ENCODE peak calls at places on chromosome 1, in nine cellular contexts. One of them, this sample, is unnamed.

GRCh38 chr1:44707112-44707881 is 23.7 kb downstream of the RNU5D-1 start:
- DNase-seq in psoas muscle: no peak
- DNase-seq in RWPE1: peak; percentile 95
- DNase-seq in Calu3: no peak
- DNase-seq in foreskin fibroblast: peak; percentile 95
- DNase-seq in WTC11: no peak
- DNase-seq in tibial nerve: no peak
- DNase-seq in fibroblast of the aortic adventitia: peak; percentile 91
- DNase-seq in omental fat pad: no peak
- DNase-seq in this sample: no peak

GRCh38 chr1:65289449-65289848 is 19.9 kb upstream of the DNAJC6 start:
- DNase-seq in psoas muscle: no peak
- DNase-seq in RWPE1: no peak
- DNase-seq in Calu3: no peak
- DNase-seq in foreskin fibroblast: no peak
- DNase-seq in WTC11: no peak
- DNase-seq in tibial nerve: no peak
- DNase-seq in fibroblast of the aortic adventitia: no peak
- DNase-seq in omental fat pad: no peak
- DNase-seq in this sample: no peak

GRCh38 chr1:36924282-36924791 is 110.0 kb downstream of the GRIK3 start:
- DNase-seq in psoas muscle: peak; percentile 27
- DNase-seq in RWPE1: peak; percentile 63
- DNase-seq in Calu3: peak; percentile 52
- DNase-seq in foreskin fibroblast: peak; percentile 44
- DNase-seq in WTC11: peak; percentile 90
- DNase-seq in tibial nerve: peak; percentile 22
- DNase-seq in fibroblast of the aortic adventitia: peak; percentile 19
- DNase-seq in omental fat pad: no peak
- DNase-seq in this sample: peak; percentile 80

GRCh38 chr1:91732291-91732953 is 153.5 kb downstream of the TGFBR3 start:
- DNase-seq in psoas muscle: no peak
- DNase-seq in RWPE1: peak; percentile 67
- DNase-seq in Calu3: peak; percentile 79
- DNase-seq in foreskin fibroblast: peak; percentile 91
- DNase-seq in WTC11: no peak
- DNase-seq in tibial nerve: no peak
- DNase-seq in fibroblast of the aortic adventitia: peak; percentile 63
- DNase-seq in omental fat pad: no peak
- DNase-seq in this sample: no peak

GRCh38 chr1:9100471-9101043 is 28.3 kb downstream of the GPR157 start:
- DNase-seq in psoas muscle: no peak
- DNase-seq in RWPE1: no peak
- DNase-seq in Calu3: no peak
- DNase-seq in foreskin fibroblast: peak; percentile 38
- DNase-seq in WTC11: no peak
- DNase-seq in tibial nerve: no peak
- DNase-seq in fibroblast of the aortic adventitia: peak; percentile 50
- DNase-seq in omental fat pad: no peak
- DNase-seq in this sample: no peak

GRCh38 chr1:203188686-203189232 is 2.3 kb upstream of the CHI3L1 start:
- DNase-seq in psoas muscle: no peak
- DNase-seq in RWPE1: no peak
- DNase-seq in Calu3: no peak
- DNase-seq in foreskin fibroblast: no peak
- DNase-seq in WTC11: no peak
- DNase-seq in tibial nerve: no peak
- DNase-seq in fibroblast of the aortic adventitia: no peak
- DNase-seq in omental fat pad: no peak
- DNase-seq in this sample: no peak

GRCh38 chr1:229990326-229990725 is 76.7 kb upstream of the GALNT2 start:
- DNase-seq in psoas muscle: no peak
- DNase-seq in RWPE1: no peak
- DNase-seq in Calu3: no peak
- DNase-seq in foreskin fibroblast: no peak
- DNase-seq in WTC11: no peak
- DNase-seq in tibial nerve: no peak
- DNase-seq in fibroblast of the aortic adventitia: no peak
- DNase-seq in omental fat pad: no peak
- DNase-seq in this sample: no peak

GRCh38 chr1:43653339-43653738 is 3.4 kb downstream of the KDM4A start:
- DNase-seq in psoas muscle: no peak
- DNase-seq in RWPE1: no peak
- DNase-seq in Calu3: peak; percentile 25
- DNase-seq in foreskin fibroblast: peak; percentile 54
- DNase-seq in WTC11: peak; percentile 62
- DNase-seq in tibial nerve: no peak
- DNase-seq in fibroblast of the aortic adventitia: peak; percentile 43
- DNase-seq in omental fat pad: no peak
- DNase-seq in this sample: no peak

GRCh38 chr1:76038306-76039004 is 36.1 kb upstream of the ST6GALNAC3 start:
- DNase-seq in psoas muscle: no peak
- DNase-seq in RWPE1: no peak
- DNase-seq in Calu3: no peak
- DNase-seq in foreskin fibroblast: peak; percentile 4
- DNase-seq in WTC11: no peak
- DNase-seq in tibial nerve: no peak
- DNase-seq in fibroblast of the aortic adventitia: no peak
- DNase-seq in omental fat pad: no peak
- DNase-seq in this sample: no peak

GRCh38 chr1:202645097-202645476 is 65.2 kb downstream of the SYT2 start:
- DNase-seq in psoas muscle: no peak
- DNase-seq in RWPE1: no peak
- DNase-seq in Calu3: no peak
- DNase-seq in foreskin fibroblast: no peak
- DNase-seq in WTC11: no peak
- DNase-seq in tibial nerve: no peak
- DNase-seq in fibroblast of the aortic adventitia: no peak
- DNase-seq in omental fat pad: no peak
- DNase-seq in this sample: no peak

GRCh38 chr1:119160435-119160834 is 20.0 kb upstream of the WARS2 start:
- DNase-seq in psoas muscle: no peak
- DNase-seq in RWPE1: no peak
- DNase-seq in Calu3: no peak
- DNase-seq in foreskin fibroblast: peak; percentile 41
- DNase-seq in WTC11: no peak
- DNase-seq in tibial nerve: no peak
- DNase-seq in fibroblast of the aortic adventitia: peak; percentile 41
- DNase-seq in omental fat pad: no peak
- DNase-seq in this sample: no peak

GRCh38 chr1:64242895-64243756 is 39.7 kb downstream of the UBE2U start:
- DNase-seq in psoas muscle: no peak
- DNase-seq in RWPE1: peak; percentile 59
- DNase-seq in Calu3: no peak
- DNase-seq in foreskin fibroblast: peak; percentile 70
- DNase-seq in WTC11: no peak
- DNase-seq in tibial nerve: no peak
- DNase-seq in fibroblast of the aortic adventitia: peak; percentile 76
- DNase-seq in omental fat pad: no peak
- DNase-seq in this sample: no peak

GRCh38 chr1:223684488-223684792 is 18.9 kb upstream of the CAPN8 start:
- DNase-seq in psoas muscle: no peak
- DNase-seq in RWPE1: no peak
- DNase-seq in Calu3: no peak
- DNase-seq in foreskin fibroblast: no peak
- DNase-seq in WTC11: no peak
- DNase-seq in tibial nerve: no peak
- DNase-seq in fibroblast of the aortic adventitia: no peak
- DNase-seq in omental fat pad: no peak
- DNase-seq in this sample: no peak
- TF ChIP-seq CTCF in psoas muscle: no peak
- TF ChIP-seq CTCF in RWPE1: no peak
- TF ChIP-seq CTCF in Calu3: peak; percentile 10
- TF ChIP-seq CTCF in foreskin fibroblast: no peak
- TF ChIP-seq CTCF in WTC11: no peak
- TF ChIP-seq CTCF in tibial nerve: no peak
- TF ChIP-seq CTCF in fibroblast of the aortic adventitia: no peak
- TF ChIP-seq CTCF in omental fat pad: no peak
- TF ChIP-seq CTCF in this sample: peak; percentile 11

DNA sequence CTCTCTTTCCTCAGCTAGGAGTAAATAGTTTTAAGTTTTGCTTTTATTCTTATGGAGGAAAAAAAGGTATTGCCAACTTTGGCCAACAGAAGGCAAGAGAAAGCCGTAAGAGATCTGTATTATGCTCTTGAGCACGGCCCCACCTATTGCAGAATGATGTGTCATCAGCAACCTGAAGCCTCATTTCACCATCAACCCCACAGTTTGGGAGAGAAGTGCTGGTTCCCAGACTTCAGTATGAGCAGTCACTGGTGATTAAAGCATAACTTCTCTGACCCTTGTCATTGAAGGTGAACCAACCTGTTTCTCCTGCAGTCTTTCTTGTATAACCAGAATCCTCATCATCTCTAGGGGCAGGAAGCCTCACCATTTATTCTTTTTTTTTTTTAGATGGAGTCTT is 100.2 kb downstream of the SIPA1L2 start:
- DNase-seq in psoas muscle: no peak
- DNase-seq in RWPE1: peak; percentile 91
- DNase-seq in Calu3: no peak
- DNase-seq in foreskin fibroblast: no peak
- DNase-seq in WTC11: no peak
- DNase-seq in tibial nerve: no peak
- DNase-seq in fibroblast of the aortic adventitia: peak; percentile 10
- DNase-seq in omental fat pad: no peak
- DNase-seq in this sample: no peak
- TF ChIP-seq CTCF in psoas muscle: no peak
- TF ChIP-seq CTCF in RWPE1: no peak
- TF ChIP-seq CTCF in Calu3: no peak
- TF ChIP-seq CTCF in foreskin fibroblast: no peak
- TF ChIP-seq CTCF in WTC11: no peak
- TF ChIP-seq CTCF in tibial nerve: no peak
- TF ChIP-seq CTCF in fibroblast of the aortic adventitia: no peak
- TF ChIP-seq CTCF in omental fat pad: no peak
- TF ChIP-seq CTCF in this sample: no peak

GRCh38 chr1:22275626-22276395 is 132.9 kb upstream of the WNT4 start:
- DNase-seq in psoas muscle: peak; percentile 40
- DNase-seq in RWPE1: peak; percentile 42
- DNase-seq in Calu3: peak; percentile 77
- DNase-seq in foreskin fibroblast: peak; percentile 74
- DNase-seq in WTC11: peak; percentile 84
- DNase-seq in tibial nerve: peak; percentile 40
- DNase-seq in fibroblast of the aortic adventitia: peak; percentile 55
- DNase-seq in omental fat pad: peak; percentile 36
- DNase-seq in this sample: peak; percentile 83

GRCh38 chr1:22277662-22278061 is 134.8 kb upstream of the WNT4 start:
- DNase-seq in psoas muscle: no peak
- DNase-seq in RWPE1: no peak
- DNase-seq in Calu3: no peak
- DNase-seq in foreskin fibroblast: no peak
- DNase-seq in WTC11: no peak
- DNase-seq in tibial nerve: no peak
- DNase-seq in fibroblast of the aortic adventitia: no peak
- DNase-seq in omental fat pad: no peak
- DNase-seq in this sample: no peak

GRCh38 chr1:22276396-22276748 is 133.5 kb upstream of the WNT4 start:
- DNase-seq in psoas muscle: no peak
- DNase-seq in RWPE1: no peak
- DNase-seq in Calu3: no peak
- DNase-seq in foreskin fibroblast: no peak
- DNase-seq in WTC11: no peak
- DNase-seq in tibial nerve: no peak
- DNase-seq in fibroblast of the aortic adventitia: no peak
- DNase-seq in omental fat pad: no peak
- DNase-seq in this sample: no peak

GRCh38 chr1:22273686-22274681 is 131.1 kb upstream of the WNT4 start:
- DNase-seq in psoas muscle: no peak
- DNase-seq in RWPE1: no peak
- DNase-seq in Calu3: no peak
- DNase-seq in foreskin fibroblast: no peak
- DNase-seq in WTC11: no peak
- DNase-seq in tibial nerve: no peak
- DNase-seq in fibroblast of the aortic adventitia: no peak
- DNase-seq in omental fat pad: no peak
- DNase-seq in this sample: no peak

DNA sequence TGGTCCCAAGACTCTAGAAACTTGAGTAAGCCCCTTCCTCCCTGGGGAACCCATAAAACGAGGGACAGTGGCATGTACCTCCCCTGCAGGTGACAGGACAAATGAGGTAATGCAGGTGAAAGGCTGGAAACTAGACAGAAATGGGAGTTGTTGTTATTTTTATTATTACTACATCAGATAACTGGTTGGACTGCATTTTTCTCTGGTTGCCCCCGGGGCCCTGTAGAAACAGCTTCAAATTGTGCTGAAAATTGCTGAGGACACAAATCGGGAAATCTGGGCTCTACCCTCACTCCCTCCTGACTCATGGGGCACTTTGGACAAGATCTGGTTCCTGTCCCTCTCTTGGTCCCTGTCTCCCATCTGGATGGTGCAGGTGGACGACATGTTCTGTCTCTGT is 132.3 kb upstream of the WNT4 start:
- DNase-seq in psoas muscle: no peak
- DNase-seq in RWPE1: peak; percentile 33
- DNase-seq in Calu3: peak; percentile 18
- DNase-seq in foreskin fibroblast: no peak
- DNase-seq in WTC11: no peak
- DNase-seq in tibial nerve: no peak
- DNase-seq in fibroblast of the aortic adventitia: no peak
- DNase-seq in omental fat pad: no peak
- DNase-seq in this sample: no peak
- TF ChIP-seq CTCF in psoas muscle: no peak
- TF ChIP-seq CTCF in RWPE1: no peak
- TF ChIP-seq CTCF in Calu3: no peak
- TF ChIP-seq CTCF in foreskin fibroblast: no peak
- TF ChIP-seq CTCF in WTC11: no peak
- TF ChIP-seq CTCF in tibial nerve: no peak
- TF ChIP-seq CTCF in fibroblast of the aortic adventitia: no peak
- TF ChIP-seq CTCF in omental fat pad: no peak
- TF ChIP-seq CTCF in this sample: no peak

GRCh38 chr1:5883129-5884048 is 108.8 kb downstream of the NPHP4 start:
- DNase-seq in psoas muscle: no peak
- DNase-seq in RWPE1: no peak
- DNase-seq in Calu3: no peak
- DNase-seq in foreskin fibroblast: no peak
- DNase-seq in WTC11: no peak
- DNase-seq in tibial nerve: no peak
- DNase-seq in fibroblast of the aortic adventitia: no peak
- DNase-seq in omental fat pad: no peak
- DNase-seq in this sample: no peak

GRCh38 chr1:5881526-5882222 is 110.6 kb downstream of the NPHP4 start:
- DNase-seq in psoas muscle: no peak
- DNase-seq in RWPE1: no peak
- DNase-seq in Calu3: no peak
- DNase-seq in foreskin fibroblast: no peak
- DNase-seq in WTC11: no peak
- DNase-seq in tibial nerve: no peak
- DNase-seq in fibroblast of the aortic adventitia: no peak
- DNase-seq in omental fat pad: no peak
- DNase-seq in this sample: no peak

GRCh38 chr1:5884110-5884509 is 108.1 kb downstream of the NPHP4 start:
- DNase-seq in psoas muscle: no peak
- DNase-seq in RWPE1: no peak
- DNase-seq in Calu3: no peak
- DNase-seq in foreskin fibroblast: no peak
- DNase-seq in WTC11: no peak
- DNase-seq in tibial nerve: no peak
- DNase-seq in fibroblast of the aortic adventitia: no peak
- DNase-seq in omental fat pad: no peak
- DNase-seq in this sample: no peak

GRCh38 chr1:5880630-5881405 is 111.4 kb downstream of the NPHP4 start:
- DNase-seq in psoas muscle: no peak
- DNase-seq in RWPE1: no peak
- DNase-seq in Calu3: no peak
- DNase-seq in foreskin fibroblast: no peak
- DNase-seq in WTC11: no peak
- DNase-seq in tibial nerve: no peak
- DNase-seq in fibroblast of the aortic adventitia: no peak
- DNase-seq in omental fat pad: no peak
- DNase-seq in this sample: no peak

GRCh38 chr1:5882367-5883128 is 109.7 kb downstream of the NPHP4 start:
- DNase-seq in psoas muscle: no peak
- DNase-seq in RWPE1: no peak
- DNase-seq in Calu3: no peak
- DNase-seq in foreskin fibroblast: no peak
- DNase-seq in WTC11: no peak
- DNase-seq in tibial nerve: no peak
- DNase-seq in fibroblast of the aortic adventitia: no peak
- DNase-seq in omental fat pad: no peak
- DNase-seq in this sample: no peak
- TF ChIP-seq CTCF in psoas muscle: no peak
- TF ChIP-seq CTCF in RWPE1: no peak
- TF ChIP-seq CTCF in Calu3: no peak
- TF ChIP-seq CTCF in foreskin fibroblast: no peak
- TF ChIP-seq CTCF in WTC11: no peak
- TF ChIP-seq CTCF in tibial nerve: no peak
- TF ChIP-seq CTCF in fibroblast of the aortic adventitia: no peak
- TF ChIP-seq CTCF in omental fat pad: no peak
- TF ChIP-seq CTCF in this sample: no peak

This sample was measured in endothelial cell.